ENCODE peak calls at places on chromosomes 5 and 9, in eight cellular contexts. F, Y, O, V, I, A, Z and U are unnamed samples.
A peak's percentile ranks its signal among the peaks of the same experiment; 100 is the strongest.

GRCh38 chr5:108382784-108383358 is 973 bp upstream of the FBXL17 start:
- DNase-seq in A (no peak), V (peak; percentile 2), F (no peak), O (no peak), Y (no peak), Z (no peak), I (no peak), U (no peak)

GRCh38 chr9:35609820-35610163 is 4.7 kb downstream of the TESK1 start:
- DNase-seq in Z (no peak), I (no peak), A (no peak), Y (no peak), F (no peak), O (no peak), V (no peak), U (no peak)

GRCh38 chr9:14183001-14183400 is 130.9 kb downstream of the NFIB start:
- DNase-seq in V (no peak), F (no peak), O (no peak), Z (no peak), Y (no peak), I (no peak), A (no peak), U (no peak)

GRCh38 chr9:93944011-93944410 is 11.1 kb downstream of the BARX1 start:
- DNase-seq in F (no peak), I (peak; percentile 3), Y (no peak), A (no peak), O (no peak), V (no peak), Z (no peak), U (no peak)

GRCh38 chr5:80871541-80871961 is 88.6 kb upstream of the RASGRF2 start:
- DNase-seq in F (no peak), O (no peak), A (no peak), Z (no peak), I (no peak), V (no peak), Y (no peak), U (no peak)

GRCh38 chr9:124659099-124659659 is 111.9 kb downstream of the NR6A1 start:
- DNase-seq in V (peak; percentile 69), Y (peak; percentile 83), F (peak; percentile 82), Z (no peak), I (no peak), O (no peak), A (no peak), U (peak; percentile 84)

GRCh38 chr5:35133186-35133585 is 85.4 kb upstream of the AGXT2 start:
- DNase-seq in V (no peak), O (no peak), Y (no peak), A (no peak), I (no peak), F (no peak), Z (no peak), U (no peak)

GRCh38 chr9:98502976-98503325 is 205.8 kb downstream of the GABBR2 start:
- DNase-seq in A (no peak), O (no peak), Z (no peak), V (no peak), Y (no peak), F (no peak), I (no peak), U (no peak)